ENCODE peak calls at places on chromosome 15, in eight cellular contexts. K is heart left ventricle; Y is stimulated activated CD8-positive, alpha-beta memory T cell treated with anti-CD3 and anti-CD28 coated beads, Interleukin-7, amount 100 ng/mL, for 24 hours; P is DMS153; N is smooth muscle cell of the brain vasculature; E is adipocyte; I is AG04449; V is fibroblast of pulmonary artery. T is an unnamed sample.

GRCh38 chr15:96262097-96262496 is 68.4 kb upstream of the NR2F2 start:
- DNase-seq in K (no peak), Y (no peak), P (no peak), N (no peak), E (peak), I (no peak), V (no peak), T (no peak)

GRCh38 chr15:57507111-57507510 is 84.6 kb upstream of the MYZAP start:
- DNase-seq in K (no peak), Y (no peak), P (no peak), N (no peak), E (no peak), I (no peak), V (no peak), T (no peak)

GRCh38 chr15:92306662-92307061 is 87.0 kb upstream of the ST8SIA2 start:
- DNase-seq in K (no peak), Y (no peak), P (no peak), N (no peak), E (peak), I (no peak), V (no peak), T (no peak)

GRCh38 chr15:25870899-25871298 is 7.8 kb upstream of the ATP10A start:
- DNase-seq in K (no peak), Y (no peak), P (no peak), N (no peak), E (no peak), I (no peak), V (no peak), T (no peak)

GRCh38 chr15:101028321-101028720 is 109.2 kb downstream of the LRRK1 start:
- DNase-seq in K (no peak), Y (no peak), P (no peak), N (no peak), E (no peak), I (no peak), V (no peak), T (no peak)

GRCh38 chr15:64151727-64152506 is at the start of gene SNX22:
- DNase-seq in K (no peak), Y (no peak), P (no peak), N (no peak), E (peak), I (no peak), V (no peak), T (no peak)

GRCh38 chr15:74369756-74370155 is 2.3 kb upstream of the CYP11A1 start:
- DNase-seq in K (no peak), Y (no peak), P (no peak), N (no peak), E (no peak), I (no peak), V (no peak), T (no peak)

GRCh38 chr15:65303687-65304392 is 637 bp upstream of the RNU5B-1 start:
- DNase-seq in K (peak), Y (no peak), P (peak), N (no peak), E (peak), I (no peak), V (peak), T (no peak)

GRCh38 chr15:42528970-42529369 is 19.6 kb downstream of the LRRC57 start:
- DNase-seq in K (no peak), Y (no peak), P (no peak), N (no peak), E (no peak), I (no peak), V (no peak), T (no peak)

GRCh38 chr15:57306944-57307411 is 69.3 kb upstream of the CGNL1 start:
- DNase-seq in K (peak), Y (no peak), P (no peak), N (no peak), E (no peak), I (no peak), V (no peak), T (no peak)

GRCh38 chr15:90497912-90498311 is 31.8 kb upstream of the CRTC3 start:
- DNase-seq in K (no peak), Y (no peak), P (peak), N (no peak), E (no peak), I (no peak), V (no peak), T (no peak)

GRCh38 chr15:54559405-54560064 is 581.3 kb downstream of the UNC13C start:
- DNase-seq in K (no peak), Y (no peak), P (no peak), N (no peak), E (no peak), I (no peak), V (no peak), T (no peak)

GRCh38 chr15:90691369-90691768 is 25.8 kb upstream of the BLM start:
- DNase-seq in K (no peak), Y (no peak), P (no peak), N (no peak), E (peak), I (no peak), V (no peak), T (no peak)